ENCODE peak calls at places on chromosomes 11 and 22, in seven cellular contexts. One of them, this sample, is unnamed.
A peak's percentile ranks its signal among the peaks of the same experiment; 100 is the strongest.

GRCh38 chr11:86396403-86396802 is 21.7 kb downstream of the CCDC81 start:
- DNase-seq in HFF-Myc: no peak
- DNase-seq in suprapubic skin: no peak
- DNase-seq in cardiac fibroblast: peak; percentile 82
- DNase-seq in GM10248: no peak
- DNase-seq in AG04450: peak; percentile 15
- DNase-seq in body of pancreas: no peak
- DNase-seq in this sample: no peak

GRCh38 chr11:94120946-94121345 is 7.7 kb upstream of the PANX1 start:
- DNase-seq in GM10248: no peak
- DNase-seq in body of pancreas: no peak
- DNase-seq in AG04450: peak; percentile 54
- DNase-seq in suprapubic skin: no peak
- DNase-seq in cardiac fibroblast: peak; percentile 74
- DNase-seq in HFF-Myc: no peak
- DNase-seq in this sample: no peak

GRCh38 chr11:91272089-91272488 is 952.5 kb upstream of the FAT3 start:
- DNase-seq in suprapubic skin: no peak
- DNase-seq in HFF-Myc: no peak
- DNase-seq in body of pancreas: no peak
- DNase-seq in GM10248: no peak
- DNase-seq in AG04450: no peak
- DNase-seq in cardiac fibroblast: no peak
- DNase-seq in this sample: no peak

GRCh38 chr11:113979427-113979826 is 4.5 kb downstream of the HTR3A start:
- DNase-seq in HFF-Myc: no peak
- DNase-seq in GM10248: no peak
- DNase-seq in AG04450: no peak
- DNase-seq in body of pancreas: no peak
- DNase-seq in suprapubic skin: no peak
- DNase-seq in cardiac fibroblast: no peak
- DNase-seq in this sample: no peak

GRCh38 chr11:64598106-64598796 is 7.2 kb downstream of the SLC22A12 start:
- DNase-seq in AG04450: no peak
- DNase-seq in GM10248: no peak
- DNase-seq in body of pancreas: no peak
- DNase-seq in suprapubic skin: no peak
- DNase-seq in cardiac fibroblast: no peak
- DNase-seq in HFF-Myc: no peak
- DNase-seq in this sample: no peak

GRCh38 chr22:28118957-28119631 is 200.0 kb upstream of the PITPNB start:
- DNase-seq in suprapubic skin: no peak
- DNase-seq in HFF-Myc: no peak
- DNase-seq in cardiac fibroblast: no peak
- DNase-seq in AG04450: no peak
- DNase-seq in body of pancreas: no peak
- DNase-seq in GM10248: no peak
- DNase-seq in this sample: no peak

GRCh38 chr11:97732011-97732632 is 1288.6 kb upstream of the CNTN5 start:
- DNase-seq in suprapubic skin: no peak
- DNase-seq in AG04450: no peak
- DNase-seq in HFF-Myc: no peak
- DNase-seq in cardiac fibroblast: peak; percentile 14
- DNase-seq in body of pancreas: no peak
- DNase-seq in GM10248: no peak
- DNase-seq in this sample: no peak

GRCh38 chr11:67656278-67656922 is 5.9 kb upstream of the ACY3 start:
- DNase-seq in AG04450: no peak
- DNase-seq in GM10248: no peak
- DNase-seq in HFF-Myc: no peak
- DNase-seq in cardiac fibroblast: peak; percentile 19
- DNase-seq in suprapubic skin: no peak
- DNase-seq in body of pancreas: no peak
- DNase-seq in this sample: no peak

GRCh38 chr11:43578346-43579170 is 102.0 kb upstream of the HSD17B12 start:
- DNase-seq in cardiac fibroblast: peak; percentile 75
- DNase-seq in AG04450: no peak
- DNase-seq in GM10248: no peak
- DNase-seq in suprapubic skin: no peak
- DNase-seq in body of pancreas: no peak
- DNase-seq in HFF-Myc: no peak
- DNase-seq in this sample: peak; percentile 75

GRCh38 chr22:50169774-50170341 is 673 bp upstream of the PANX2 start:
- DNase-seq in GM10248: peak; percentile 64
- DNase-seq in cardiac fibroblast: peak; percentile 37
- DNase-seq in HFF-Myc: no peak
- DNase-seq in body of pancreas: peak; percentile 50
- DNase-seq in suprapubic skin: no peak
- DNase-seq in AG04450: no peak
- DNase-seq in this sample: no peak

DNA sequence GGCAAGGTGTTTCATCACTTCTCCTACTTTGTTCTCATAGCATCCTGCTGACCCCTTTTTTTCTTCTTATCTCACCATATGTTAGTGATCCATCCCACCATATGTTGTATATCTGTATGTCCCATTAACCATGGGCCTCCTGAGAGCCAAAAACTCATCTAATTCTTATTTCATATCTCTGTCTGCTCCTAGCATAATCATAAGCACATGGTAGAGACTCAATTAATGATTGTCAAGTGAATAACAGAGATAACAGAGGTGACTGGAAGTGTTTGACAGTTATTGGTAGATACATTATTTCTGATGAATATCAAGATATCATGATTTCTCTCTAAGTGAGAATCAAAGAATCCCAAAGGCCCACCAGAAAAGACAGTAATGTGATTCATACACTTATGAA is 138.1 kb upstream of the MPPED2 start:
- DNase-seq in body of pancreas: no peak
- DNase-seq in cardiac fibroblast: no peak
- DNase-seq in AG04450: no peak
- DNase-seq in suprapubic skin: no peak
- DNase-seq in GM10248: no peak
- DNase-seq in HFF-Myc: no peak
- DNase-seq in this sample: no peak
- TF ChIP-seq CTCF in body of pancreas: no peak
- TF ChIP-seq CTCF in cardiac fibroblast: no peak
- TF ChIP-seq CTCF in AG04450: no peak
- TF ChIP-seq CTCF in suprapubic skin: no peak
- TF ChIP-seq CTCF in GM10248: no peak
- TF ChIP-seq CTCF in HFF-Myc: no peak
- TF ChIP-seq CTCF in this sample: no peak

GRCh38 chr11:124195419-124195734 is 12.2 kb downstream of the OR10D3 start:
- DNase-seq in suprapubic skin: no peak
- DNase-seq in cardiac fibroblast: no peak
- DNase-seq in AG04450: no peak
- DNase-seq in body of pancreas: no peak
- DNase-seq in GM10248: no peak
- DNase-seq in HFF-Myc: no peak
- DNase-seq in this sample: no peak
- TF ChIP-seq CTCF in suprapubic skin: no peak
- TF ChIP-seq CTCF in cardiac fibroblast: no peak
- TF ChIP-seq CTCF in AG04450: no peak
- TF ChIP-seq CTCF in body of pancreas: no peak
- TF ChIP-seq CTCF in GM10248: no peak
- TF ChIP-seq CTCF in HFF-Myc: no peak
- TF ChIP-seq CTCF in this sample: no peak

DNA sequence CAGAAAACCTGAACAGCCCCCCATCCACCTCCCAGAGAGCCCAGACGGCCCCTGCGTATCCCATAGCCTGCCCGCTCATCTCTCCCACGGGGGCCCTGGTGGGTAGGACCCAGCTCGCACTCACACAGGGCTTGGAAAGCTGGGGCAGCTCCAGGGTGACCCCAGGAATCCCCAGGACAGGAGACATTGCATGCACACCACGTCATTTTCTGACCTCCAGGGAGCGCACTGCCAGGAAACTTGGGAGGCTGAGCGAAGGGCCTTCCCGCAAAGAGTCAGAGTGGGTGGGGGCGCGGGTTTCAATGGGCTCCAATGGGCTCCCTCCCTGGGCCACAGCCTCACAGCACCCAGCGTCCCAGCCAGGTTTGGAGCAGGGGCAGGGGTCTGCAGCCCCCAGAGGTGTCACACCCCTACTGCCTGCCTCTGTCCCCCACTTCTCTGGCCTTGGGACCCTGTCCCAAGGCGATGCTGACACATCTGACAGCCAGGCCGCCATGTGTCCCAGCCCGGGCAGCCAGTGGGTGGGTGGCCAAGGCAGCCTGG is 8.2 kb upstream of the SYT8 start:
- DNase-seq in suprapubic skin: peak; percentile 73
- DNase-seq in AG04450: no peak
- DNase-seq in body of pancreas: peak; percentile 59
- DNase-seq in HFF-Myc: no peak
- DNase-seq in GM10248: no peak
- DNase-seq in cardiac fibroblast: peak; percentile 81
- DNase-seq in this sample: no peak
- TF ChIP-seq CTCF in suprapubic skin: no peak
- TF ChIP-seq CTCF in AG04450: peak; percentile 24
- TF ChIP-seq CTCF in body of pancreas: no peak
- TF ChIP-seq CTCF in HFF-Myc: peak; percentile 7
- TF ChIP-seq CTCF in GM10248: no peak
- TF ChIP-seq CTCF in cardiac fibroblast: peak; percentile 24
- TF ChIP-seq CTCF in this sample: peak; percentile 39

GRCh38 chr22:30866216-30866615 is 102.4 kb downstream of the MORC2 start:
- DNase-seq in body of pancreas: peak; percentile 5
- DNase-seq in AG04450: no peak
- DNase-seq in suprapubic skin: peak; percentile 47
- DNase-seq in GM10248: no peak
- DNase-seq in HFF-Myc: no peak
- DNase-seq in cardiac fibroblast: no peak
- DNase-seq in this sample: no peak

GRCh38 chr22:30865656-30866055 is 102.9 kb downstream of the MORC2 start:
- DNase-seq in suprapubic skin: peak; percentile 70
- DNase-seq in cardiac fibroblast: no peak
- DNase-seq in body of pancreas: peak; percentile 5
- DNase-seq in AG04450: no peak
- DNase-seq in HFF-Myc: no peak
- DNase-seq in GM10248: no peak
- DNase-seq in this sample: no peak

GRCh38 chr22:30868663-30869385 is 99.8 kb downstream of the MORC2 start:
- DNase-seq in suprapubic skin: peak; percentile 68
- DNase-seq in AG04450: no peak
- DNase-seq in HFF-Myc: no peak
- DNase-seq in body of pancreas: no peak
- DNase-seq in cardiac fibroblast: peak; percentile 53
- DNase-seq in GM10248: no peak
- DNase-seq in this sample: no peak

GRCh38 chr22:30867746-30868662 is 100.6 kb downstream of the MORC2 start:
- DNase-seq in body of pancreas: no peak
- DNase-seq in HFF-Myc: no peak
- DNase-seq in GM10248: no peak
- DNase-seq in AG04450: no peak
- DNase-seq in cardiac fibroblast: no peak
- DNase-seq in suprapubic skin: peak; percentile 65
- DNase-seq in this sample: no peak

GRCh38 chr22:30866811-30867271 is 101.7 kb downstream of the MORC2 start:
- DNase-seq in GM10248: no peak
- DNase-seq in cardiac fibroblast: peak; percentile 14
- DNase-seq in body of pancreas: peak; percentile 6
- DNase-seq in HFF-Myc: no peak
- DNase-seq in AG04450: no peak
- DNase-seq in suprapubic skin: peak; percentile 50
- DNase-seq in this sample: no peak
- TF ChIP-seq CTCF in GM10248: no peak
- TF ChIP-seq CTCF in cardiac fibroblast: peak; percentile 13
- TF ChIP-seq CTCF in body of pancreas: no peak
- TF ChIP-seq CTCF in HFF-Myc: peak; percentile 7
- TF ChIP-seq CTCF in AG04450: no peak
- TF ChIP-seq CTCF in suprapubic skin: no peak
- TF ChIP-seq CTCF in this sample: no peak

GRCh38 chr11:12088047-12088481 is 22.3 kb upstream of the MICAL2 start:
- DNase-seq in HFF-Myc: peak; percentile 59
- DNase-seq in AG04450: no peak
- DNase-seq in GM10248: no peak
- DNase-seq in body of pancreas: peak; percentile 23
- DNase-seq in cardiac fibroblast: peak; percentile 93
- DNase-seq in suprapubic skin: no peak
- DNase-seq in this sample: no peak
- TF ChIP-seq CTCF in HFF-Myc: peak; percentile 33
- TF ChIP-seq CTCF in AG04450: peak; percentile 37
- TF ChIP-seq CTCF in GM10248: no peak
- TF ChIP-seq CTCF in body of pancreas: peak; percentile 25
- TF ChIP-seq CTCF in cardiac fibroblast: peak; percentile 44
- TF ChIP-seq CTCF in suprapubic skin: peak; percentile 48
- TF ChIP-seq CTCF in this sample: peak; percentile 58

GRCh38 chr11:96708469-96708868 is 318.7 kb downstream of the JRKL start:
- DNase-seq in cardiac fibroblast: no peak
- DNase-seq in body of pancreas: no peak
- DNase-seq in GM10248: no peak
- DNase-seq in HFF-Myc: no peak
- DNase-seq in suprapubic skin: no peak
- DNase-seq in AG04450: no peak
- DNase-seq in this sample: no peak

GRCh38 chr11:96707273-96707672 is 317.5 kb downstream of the JRKL start:
- DNase-seq in AG04450: no peak
- DNase-seq in GM10248: no peak
- DNase-seq in suprapubic skin: no peak
- DNase-seq in cardiac fibroblast: no peak
- DNase-seq in body of pancreas: no peak
- DNase-seq in HFF-Myc: no peak
- DNase-seq in this sample: no peak

GRCh38 chr11:96706761-96707160 is 316.9 kb downstream of the JRKL start:
- DNase-seq in cardiac fibroblast: no peak
- DNase-seq in AG04450: no peak
- DNase-seq in body of pancreas: no peak
- DNase-seq in GM10248: no peak
- DNase-seq in HFF-Myc: no peak
- DNase-seq in suprapubic skin: no peak
- DNase-seq in this sample: no peak

GRCh38 chr11:96704847-96705246 is 315.0 kb downstream of the JRKL start:
- DNase-seq in GM10248: no peak
- DNase-seq in suprapubic skin: no peak
- DNase-seq in HFF-Myc: no peak
- DNase-seq in AG04450: no peak
- DNase-seq in body of pancreas: no peak
- DNase-seq in cardiac fibroblast: peak; percentile 4
- DNase-seq in this sample: no peak
- TF ChIP-seq CTCF in GM10248: no peak
- TF ChIP-seq CTCF in suprapubic skin: no peak
- TF ChIP-seq CTCF in HFF-Myc: no peak
- TF ChIP-seq CTCF in AG04450: peak; percentile 6
- TF ChIP-seq CTCF in body of pancreas: no peak
- TF ChIP-seq CTCF in cardiac fibroblast: no peak
- TF ChIP-seq CTCF in this sample: no peak

GRCh38 chr11:125224391-125225015 is 60.0 kb downstream of the PKNOX2 start:
- DNase-seq in HFF-Myc: no peak
- DNase-seq in AG04450: no peak
- DNase-seq in body of pancreas: peak; percentile 47
- DNase-seq in GM10248: no peak
- DNase-seq in cardiac fibroblast: peak; percentile 51
- DNase-seq in suprapubic skin: no peak
- DNase-seq in this sample: no peak
- TF ChIP-seq CTCF in HFF-Myc: peak; percentile 39
- TF ChIP-seq CTCF in AG04450: peak; percentile 45
- TF ChIP-seq CTCF in body of pancreas: peak; percentile 47
- TF ChIP-seq CTCF in GM10248: no peak
- TF ChIP-seq CTCF in cardiac fibroblast: peak; percentile 30
- TF ChIP-seq CTCF in suprapubic skin: no peak
- TF ChIP-seq CTCF in this sample: peak; percentile 44

This sample was measured in osteocyte.